ENCODE peak calls at places on chromosome 6, in six cellular contexts. N is right cardiac atrium; Q is Right ventricle myocardium superior; B is left ventricle myocardium superior; L is effector CD4-positive, alpha-beta T cell; O is choroid plexus epithelial cell. S is an unnamed sample.

GRCh38 chr6:111119550-111120329 is 32.4 kb downstream of the SLC16A10 start:
- DNase-seq in N (no peak), Q (no peak), O (peak), B (no peak), L (no peak), S (no peak)

GRCh38 chr6:15485875-15486274 is 177.0 kb downstream of the DTNBP1 start:
- DNase-seq in L (no peak), Q (no peak), B (no peak), O (no peak), N (no peak), S (no peak)

GRCh38 chr6:6313012-6313411 is 7.5 kb downstream of the F13A1 start:
- DNase-seq in L (no peak), B (no peak), Q (no peak), O (no peak), N (no peak), S (no peak)

GRCh38 chr6:139711714-139712585 is 337.5 kb upstream of the CITED2 start:
- DNase-seq in L (no peak), Q (no peak), O (peak), N (no peak), B (no peak), S (no peak)

GRCh38 chr6:33959661-33960344 is 156.0 kb upstream of the MLN start:
- DNase-seq in N (no peak), O (no peak), B (no peak), Q (no peak), L (no peak), S (no peak)

GRCh38 chr6:34305982-34306702 is 57.3 kb upstream of the SMIM29 start:
- DNase-seq in Q (no peak), L (no peak), B (no peak), N (peak), O (peak), S (no peak)

GRCh38 chr6:147204060-147204785 is at the start of gene STXBP5:
- DNase-seq in Q (peak), B (peak), O (peak), N (peak), L (peak), S (peak)

GRCh38 chr6:12473494-12473893 is 183.3 kb downstream of the EDN1 start:
- DNase-seq in Q (no peak), L (no peak), B (no peak), O (no peak), N (no peak), S (no peak)

GRCh38 chr6:37680668-37681067 is 17.0 kb downstream of the MDGA1 start:
- DNase-seq in B (no peak), N (peak), L (no peak), O (no peak), Q (no peak), S (peak)

GRCh38 chr6:84645563-84646266 is 118.7 kb downstream of the TBX18 start:
- DNase-seq in B (no peak), N (no peak), Q (no peak), L (no peak), O (peak), S (no peak)

GRCh38 chr6:161104966-161105365 is 113.4 kb downstream of the MAP3K4 start:
- DNase-seq in N (no peak), Q (no peak), L (no peak), O (peak), B (no peak), S (no peak)

GRCh38 chr6:71419954-71420692 is 131.5 kb downstream of the OGFRL1 start:
- DNase-seq in O (peak), Q (peak), L (no peak), B (peak), N (peak), S (peak)

GRCh38 chr6:11585426-11586016 is 48.0 kb downstream of the TMEM170B start:
- DNase-seq in B (no peak), N (no peak), L (no peak), O (peak), Q (no peak), S (no peak)

GRCh38 chr6:39377530-39377929 is 55.0 kb upstream of the KCNK16 start:
- DNase-seq in O (peak), N (peak), B (peak), Q (peak), L (no peak), S (peak)

GRCh38 chr6:150560004-150560883 is 39.4 kb upstream of the PLEKHG1 start:
- DNase-seq in Q (no peak), L (no peak), B (no peak), N (no peak), O (no peak), S (no peak)

GRCh38 chr6:31156647-31157046 is 955 bp downstream of the CCHCR1 start:
- DNase-seq in N (no peak), Q (no peak), L (no peak), O (no peak), B (no peak), S (peak)

S was measured in psoas muscle.